ENCODE peak calls at places on chromosomes 4 and X, in nine cellular contexts. H is Calu3; E is caudate nucleus; Y is H54; R is LoVo; P is posterior vena cava; V is T-helper 2 cell; D is islet precursor cell; W is activated naive CD4-positive, alpha-beta T cell treated with anti-CD3 and anti-CD28 coated beads, Interleukin-2, amount 50 U/mL, for 16 hours. J is an unnamed sample.

GRCh38 chrX:11953615-11954014 is 184.7 kb upstream of the FRMPD4 start:
- DNase-seq in Y (no peak), E (no peak), R (no peak), D (peak), P (no peak), V (no peak), H (peak), W (no peak), J (no peak)

GRCh38 chr4:151567056-151567455 is 158.1 kb downstream of the FHIP1A start:
- DNase-seq in W (no peak), E (no peak), Y (no peak), P (no peak), H (no peak), V (no peak), R (no peak), D (no peak), J (peak)

GRCh38 chr4:47791978-47792377 is 45.9 kb downstream of the CORIN start:
- DNase-seq in E (no peak), H (no peak), W (no peak), R (no peak), V (no peak), Y (no peak), D (no peak), P (no peak), J (no peak)

GRCh38 chr4:142416711-142417275 is 429.3 kb downstream of the INPP4B start:
- DNase-seq in H (no peak), Y (no peak), V (no peak), E (no peak), P (no peak), W (no peak), D (no peak), R (no peak), J (no peak)

GRCh38 chr4:92529510-92529909 is 225.7 kb downstream of the GRID2 start:
- DNase-seq in H (no peak), R (no peak), D (no peak), V (no peak), W (no peak), E (no peak), Y (no peak), P (no peak), J (no peak)

GRCh38 chr4:155758500-155759371 is at the start of gene GUCY1B1:
- DNase-seq in V (peak), D (peak), R (no peak), H (peak), Y (peak), W (peak), P (peak), E (peak), J (peak)

GRCh38 chr4:32135642-32136041 is 1415.5 kb downstream of the PCDH7 start:
- DNase-seq in R (no peak), E (no peak), P (no peak), H (no peak), V (no peak), W (no peak), D (no peak), Y (no peak), J (no peak)

GRCh38 chr4:126778348-126778747 is 854.4 kb upstream of the INTU start:
- DNase-seq in E (no peak), W (no peak), D (no peak), V (no peak), R (no peak), Y (no peak), P (no peak), H (no peak), J (no peak)

GRCh38 chr4:98614655-98615054 is 43.8 kb downstream of the TSPAN5 start:
- DNase-seq in V (no peak), E (no peak), Y (no peak), D (no peak), W (no peak), P (no peak), R (no peak), H (no peak), J (no peak)

GRCh38 chrX:43313035-43313434 is 343.1 kb upstream of the MAOA start:
- DNase-seq in E (no peak), R (peak), W (no peak), Y (no peak), H (no peak), D (no peak), P (no peak), V (no peak), J (no peak)

GRCh38 chr4:41346306-41347061 is 89.8 kb downstream of the UCHL1 start:
- DNase-seq in D (peak), V (no peak), R (peak), P (no peak), Y (no peak), H (no peak), W (no peak), E (no peak), J (no peak)

GRCh38 chr4:120691106-120691505 is 231.4 kb downstream of the PRDM5 start:
- DNase-seq in E (no peak), W (no peak), V (no peak), H (no peak), P (no peak), Y (no peak), R (no peak), D (no peak), J (no peak)

J was measured in GM12864.